ENCODE peak calls at places on chromosomes 7 and 10, in six cellular contexts. V is AG20443; E is aorta; J is NCI-H1930; W is activated effector memory CD4-positive, alpha-beta T cell treated with Interleukin-2 at 50 U/mL for 16 hours; P is gastrocnemius medialis. Z is an unnamed sample.

GRCh38 chr7:22841954-22842353 is 19.3 kb upstream of the TOMM7 start:
- DNase-seq in V (peak), E (peak), J (no peak), W (no peak), P (peak), Z (no peak)

GRCh38 chr10:84308481-84309304 is 19.7 kb upstream of the CCSER2 start:
- DNase-seq in V (peak), E (peak), J (no peak), W (peak), P (no peak), Z (peak)

GRCh38 chr10:79184141-79184625 is 115.4 kb downstream of the ZMIZ1 start:
- DNase-seq in V (peak), E (no peak), J (no peak), W (no peak), P (no peak), Z (no peak)

GRCh38 chr7:129990403-129991192 is 37.8 kb upstream of the UBE2H start:
- DNase-seq in V (no peak), E (no peak), J (no peak), W (no peak), P (no peak), Z (no peak)

GRCh38 chr7:51123322-51124021 is 193.1 kb downstream of the COBL start:
- DNase-seq in V (peak), E (peak), J (no peak), W (no peak), P (peak), Z (no peak)

GRCh38 chr10:101230185-101230917 is 1.1 kb upstream of the LBX1 start:
- DNase-seq in V (peak), E (no peak), J (no peak), W (no peak), P (no peak), Z (no peak)

GRCh38 chr7:111763221-111763791 is 201.0 kb upstream of the IMMP2L start:
- DNase-seq in V (peak), E (no peak), J (peak), W (no peak), P (no peak), Z (no peak)

GRCh38 chr7:49773939-49774458 is 561 bp downstream of the VWC2 start:
- DNase-seq in V (peak), E (no peak), J (no peak), W (no peak), P (no peak), Z (no peak)

GRCh38 chr10:80949785-80950184 is 412.1 kb downstream of the SH2D4B start:
- DNase-seq in V (no peak), E (no peak), J (no peak), W (no peak), P (no peak), Z (no peak)

GRCh38 chr7:43686991-43687390 is 42.3 kb downstream of the COA1 start:
- DNase-seq in V (no peak), E (no peak), J (no peak), W (no peak), P (no peak), Z (no peak)

GRCh38 chr7:76155938-76156337 is 45.8 kb upstream of the SRRM3 start:
- DNase-seq in V (no peak), E (peak), J (no peak), W (no peak), P (peak), Z (no peak)

GRCh38 chr10:75018233-75018632 is 93.2 kb upstream of the SAMD8 start:
- DNase-seq in V (no peak), E (no peak), J (no peak), W (no peak), P (no peak), Z (peak)

GRCh38 chr7:28177836-28178235 is 2.8 kb downstream of the JAZF1 start:
- DNase-seq in V (no peak), E (no peak), J (no peak), W (no peak), P (no peak), Z (no peak)

GRCh38 chr10:129547583-129547982 is 80.5 kb downstream of the MGMT start:
- DNase-seq in V (no peak), E (no peak), J (no peak), W (no peak), P (no peak), Z (no peak)

GRCh38 chr10:131560726-131561390 is 249.3 kb upstream of the TCERG1L start:
- DNase-seq in V (no peak), E (no peak), J (no peak), W (no peak), P (no peak), Z (no peak)

GRCh38 chr10:124983321-124983720 is 41.4 kb downstream of the ZRANB1 start:
- DNase-seq in V (no peak), E (no peak), J (no peak), W (no peak), P (no peak), Z (no peak)

GRCh38 chr7:19112290-19113000 is 5.0 kb downstream of the TWIST1 start:
- DNase-seq in V (no peak), E (peak), J (no peak), W (no peak), P (no peak), Z (no peak)

GRCh38 chr7:46532571-46532970 is 611.5 kb upstream of the IGFBP3 start:
- DNase-seq in V (peak), E (no peak), J (no peak), W (no peak), P (no peak), Z (no peak)

GRCh38 chr7:98321301-98321700 is 39.8 kb downstream of the BRI3 start:
- DNase-seq in V (no peak), E (no peak), J (no peak), W (no peak), P (no peak), Z (no peak)

GRCh38 chr7:101882595-101883564 is 65.5 kb downstream of the CUX1 start:
- DNase-seq in V (peak), E (peak), J (peak), W (no peak), P (peak), Z (no peak)

GRCh38 chr10:129021597-129022304 is 445.3 kb upstream of the MGMT start:
- DNase-seq in V (no peak), E (no peak), J (no peak), W (no peak), P (no peak), Z (no peak)

GRCh38 chr7:26293569-26294308 is 2.1 kb downstream of the SNX10 start:
- DNase-seq in V (no peak), E (no peak), J (no peak), W (peak), P (no peak), Z (peak)

GRCh38 chr10:89633484-89633883 is 11.6 kb downstream of the PANK1 start:
- DNase-seq in V (peak), E (no peak), J (no peak), W (no peak), P (peak), Z (no peak)

GRCh38 chr7:94239661-94240234 is 154.9 kb upstream of the COL1A2 start:
- DNase-seq in V (peak), E (peak), J (no peak), W (no peak), P (no peak), Z (no peak)

GRCh38 chr10:71638087-71638576 is 81.4 kb downstream of the C10orf105 start:
- DNase-seq in V (no peak), E (peak), J (no peak), W (no peak), P (no peak), Z (no peak)

GRCh38 chr10:16986082-16986405 is 143.6 kb downstream of the CUBN start:
- DNase-seq in V (no peak), E (no peak), J (no peak), W (no peak), P (no peak), Z (no peak)

GRCh38 chr7:79709574-79710409 is 256.3 kb upstream of the MAGI2 start:
- DNase-seq in V (no peak), E (no peak), J (peak), W (no peak), P (no peak), Z (no peak)

GRCh38 chr7:17234398-17235021 is 63.9 kb upstream of the AHR start:
- DNase-seq in V (peak), E (peak), J (no peak), W (peak), P (peak), Z (no peak)

GRCh38 chr7:143973870-143974446 is 19.3 kb downstream of the OR2F1 start:
- DNase-seq in V (no peak), E (no peak), J (no peak), W (no peak), P (no peak), Z (no peak)